ENCODE peak calls at places on chromosomes 6 and 20, in ten cellular contexts. C is lower lobe of right lung, T is uterus, E is GM23338, V is tibial artery, M is lower leg skin, H is sigmoid colon, P is AG10803, U is fibroblast of mammary gland, A is heart right ventricle. R is an unnamed sample.

GRCh38 chr6:105688573-105688972 is 285.7 kb upstream of the PREP start:
- DNase-seq in A (no peak), U (no peak), T (no peak), P (no peak), M (no peak), H (no peak), E (no peak), V (no peak), C (no peak), R (no peak)

GRCh38 chr6:25068866-25069265 is 133.1 kb upstream of the RIPOR2 start:
- DNase-seq in A (no peak), M (no peak), V (no peak), H (no peak), P (no peak), E (no peak), C (no peak), T (no peak), U (no peak), R (no peak)

GRCh38 chr6:26743157-26743821 is 83.7 kb upstream of the ZNF322 start:
- DNase-seq in V (no peak), E (peak), P (peak), U (peak), C (no peak), M (no peak), T (no peak), A (no peak), H (no peak), R (peak)

GRCh38 chr6:34773906-34774305 is 16.6 kb downstream of the SNRPC start:
- DNase-seq in H (no peak), U (no peak), M (no peak), A (no peak), E (no peak), C (no peak), V (no peak), P (no peak), T (no peak), R (no peak)

GRCh38 chr6:26053929-26054658 is 33.1 kb upstream of the HFE start:
- DNase-seq in H (no peak), E (no peak), V (no peak), M (no peak), U (peak), P (peak), T (no peak), A (no peak), C (no peak), R (no peak)

GRCh38 chr6:138559153-138559552 is 59.9 kb upstream of the NHSL1 start:
- DNase-seq in E (no peak), U (no peak), M (no peak), A (no peak), T (no peak), P (no peak), H (no peak), C (no peak), V (no peak), R (no peak)

GRCh38 chr20:58645277-58645968 is 5.7 kb upstream of the STX16 start:
- DNase-seq in T (no peak), H (peak), E (no peak), C (no peak), U (peak), M (no peak), V (no peak), P (peak), A (no peak), R (peak)

GRCh38 chr20:41888434-41888833 is 270.3 kb upstream of the CHD6 start:
- DNase-seq in V (no peak), C (no peak), M (no peak), T (no peak), H (no peak), A (no peak), E (no peak), P (no peak), U (no peak), R (no peak)

GRCh38 chr6:161117942-161118341 is 126.4 kb downstream of the MAP3K4 start:
- DNase-seq in T (no peak), P (no peak), E (no peak), M (no peak), H (no peak), A (no peak), V (no peak), C (no peak), U (no peak), R (no peak)

GRCh38 chr6:1263039-1263849 is 48.7 kb upstream of the FOXQ1 start:
- DNase-seq in U (no peak), T (no peak), C (peak), A (no peak), H (no peak), M (no peak), E (peak), V (no peak), P (peak), R (no peak)

GRCh38 chr6:98834060-98835031 is at the start of gene POU3F2:
- DNase-seq in M (no peak), U (peak), V (peak), A (peak), C (peak), H (peak), P (peak), E (peak), T (peak), R (peak)

GRCh38 chr6:112443666-112444065 is 96.5 kb downstream of the RFPL4B start:
- DNase-seq in H (peak), U (peak), E (no peak), V (peak), A (peak), P (peak), M (peak), C (no peak), T (peak), R (peak)

GRCh38 chr20:34570859-34571306 is 12.4 kb downstream of the MAP1LC3A start:
- DNase-seq in E (no peak), M (no peak), C (no peak), H (no peak), U (peak), A (no peak), V (peak), T (no peak), P (peak), R (peak)

GRCh38 chr20:2108987-2109386 is 7.4 kb downstream of the STK35 start:
- DNase-seq in E (no peak), U (peak), M (no peak), A (no peak), C (no peak), V (peak), P (peak), T (no peak), H (no peak), R (peak)

GRCh38 chr6:79186564-79186963 is 47.9 kb downstream of the HMGN3 start:
- DNase-seq in H (no peak), M (no peak), P (no peak), V (no peak), A (no peak), C (no peak), E (no peak), U (no peak), T (no peak), R (no peak)

GRCh38 chr6:112180095-112180820 is 74.1 kb downstream of the LAMA4 start:
- DNase-seq in C (no peak), V (no peak), H (peak), E (peak), M (peak), T (no peak), U (peak), P (peak), A (no peak), R (peak)

GRCh38 chr6:153405926-153406325 is 274.8 kb upstream of the RGS17 start:
- DNase-seq in U (no peak), P (no peak), E (peak), T (no peak), V (no peak), H (no peak), M (no peak), A (no peak), C (no peak), R (no peak)

GRCh38 chr20:21464916-21465315 is 48.9 kb downstream of the NKX2-2 start:
- DNase-seq in P (no peak), T (no peak), A (no peak), C (no peak), E (no peak), V (no peak), U (no peak), M (no peak), H (no peak), R (no peak)

GRCh38 chr20:18943542-18943941 is 130.0 kb downstream of the SCP2D1 start:
- DNase-seq in M (no peak), E (no peak), C (no peak), P (no peak), T (no peak), U (no peak), H (no peak), V (peak), A (no peak), R (no peak)

GRCh38 chr6:130033999-130034814 is 15.8 kb downstream of the L3MBTL3 start:
- DNase-seq in H (no peak), E (no peak), V (no peak), C (no peak), A (no peak), P (peak), T (peak), M (no peak), U (peak), R (peak)

GRCh38 chr20:59783020-59784010 is 150.1 kb downstream of the SYCP2 start:
- DNase-seq in E (peak), C (no peak), U (peak), M (peak), T (peak), V (peak), P (peak), A (peak), H (no peak), R (peak)

GRCh38 chr20:44598413-44599290 is 16.3 kb downstream of the PKIG start:
- DNase-seq in U (no peak), C (no peak), M (no peak), V (no peak), E (no peak), H (no peak), A (peak), T (no peak), P (peak), R (peak)

GRCh38 chr6:151765444-151765886 is 42.0 kb upstream of the ESR1 start:
- DNase-seq in C (no peak), T (peak), M (peak), A (no peak), P (peak), U (peak), V (no peak), H (no peak), E (peak), R (peak)

GRCh38 chr20:19918965-19919329 is 98.2 kb upstream of the NAA20 start:
- DNase-seq in U (no peak), H (no peak), C (no peak), E (no peak), V (no peak), M (no peak), A (no peak), T (no peak), P (peak), R (no peak)

GRCh38 chr20:4507288-4507719 is 214.4 kb upstream of the PRND start:
- DNase-seq in T (no peak), M (no peak), H (no peak), V (no peak), P (peak), C (no peak), A (no peak), U (peak), E (no peak), R (peak)

GRCh38 chr20:49668181-49668877 is 45.3 kb downstream of the B4GALT5 start:
- DNase-seq in P (no peak), V (no peak), E (no peak), T (no peak), M (no peak), H (no peak), C (peak), A (peak), U (no peak), R (no peak)

GRCh38 chr6:153043719-153044118 is 41.2 kb upstream of the MTRF1L start:
- DNase-seq in H (no peak), U (no peak), C (no peak), A (no peak), M (no peak), P (no peak), T (no peak), V (no peak), E (peak), R (no peak)

GRCh38 chr6:28724395-28724794 is 198.7 kb downstream of the GPX5 start:
- DNase-seq in A (no peak), P (no peak), E (no peak), C (no peak), M (no peak), U (no peak), T (no peak), V (no peak), H (no peak), R (no peak)

GRCh38 chr6:129575378-129576118 is 134.4 kb downstream of the ARHGAP18 start:
- DNase-seq in C (no peak), A (no peak), U (peak), V (no peak), E (peak), P (peak), H (no peak), T (no peak), M (peak), R (peak)

GRCh38 chr20:48807586-48808381 is 20.0 kb downstream of the PREX1 start:
- DNase-seq in A (peak), H (no peak), P (no peak), V (no peak), U (no peak), T (no peak), C (no peak), M (no peak), E (no peak), R (peak)

GRCh38 chr20:1313236-1313964 is 15.5 kb downstream of the SDCBP2 start:
- DNase-seq in C (peak), E (peak), P (peak), M (peak), T (peak), U (peak), V (peak), A (peak), H (peak), R (peak)

GRCh38 chr6:119495230-119495683 is 145.7 kb upstream of the MAN1A1 start:
- DNase-seq in M (no peak), C (no peak), V (no peak), H (peak), U (no peak), P (no peak), E (no peak), A (peak), T (no peak), R (no peak)

GRCh38 chr20:7375905-7376304 is 564.4 kb downstream of the HAO1 start:
- DNase-seq in C (no peak), V (no peak), H (no peak), P (no peak), E (peak), U (peak), T (no peak), M (no peak), A (no peak), R (peak)

GRCh38 chr6:53179961-53180651 is 31.5 kb upstream of the GCM1 start:
- DNase-seq in U (peak), A (peak), E (no peak), H (no peak), V (peak), T (no peak), P (no peak), M (peak), C (peak), R (peak)

GRCh38 chr6:25250878-25251277 is 28.3 kb upstream of the CARMIL1 start:
- DNase-seq in C (no peak), P (peak), A (no peak), U (peak), V (no peak), T (no peak), H (no peak), M (no peak), E (no peak), R (no peak)

GRCh38 chr20:17611290-17611539 is 41.3 kb downstream of the DSTN start:
- DNase-seq in C (no peak), A (no peak), P (no peak), H (no peak), T (no peak), M (no peak), U (no peak), E (no peak), V (peak), R (no peak)

GRCh38 chr20:3740600-3741301 is 8.3 kb downstream of the HSPA12B start:
- DNase-seq in V (no peak), P (no peak), E (no peak), U (no peak), T (no peak), A (no peak), M (no peak), C (no peak), H (peak), R (no peak)

GRCh38 chr6:8337147-8337546 is 98.2 kb downstream of the SLC35B3 start:
- DNase-seq in C (no peak), E (no peak), T (no peak), U (no peak), H (no peak), A (no peak), M (no peak), V (no peak), P (no peak), R (no peak)

DNA sequence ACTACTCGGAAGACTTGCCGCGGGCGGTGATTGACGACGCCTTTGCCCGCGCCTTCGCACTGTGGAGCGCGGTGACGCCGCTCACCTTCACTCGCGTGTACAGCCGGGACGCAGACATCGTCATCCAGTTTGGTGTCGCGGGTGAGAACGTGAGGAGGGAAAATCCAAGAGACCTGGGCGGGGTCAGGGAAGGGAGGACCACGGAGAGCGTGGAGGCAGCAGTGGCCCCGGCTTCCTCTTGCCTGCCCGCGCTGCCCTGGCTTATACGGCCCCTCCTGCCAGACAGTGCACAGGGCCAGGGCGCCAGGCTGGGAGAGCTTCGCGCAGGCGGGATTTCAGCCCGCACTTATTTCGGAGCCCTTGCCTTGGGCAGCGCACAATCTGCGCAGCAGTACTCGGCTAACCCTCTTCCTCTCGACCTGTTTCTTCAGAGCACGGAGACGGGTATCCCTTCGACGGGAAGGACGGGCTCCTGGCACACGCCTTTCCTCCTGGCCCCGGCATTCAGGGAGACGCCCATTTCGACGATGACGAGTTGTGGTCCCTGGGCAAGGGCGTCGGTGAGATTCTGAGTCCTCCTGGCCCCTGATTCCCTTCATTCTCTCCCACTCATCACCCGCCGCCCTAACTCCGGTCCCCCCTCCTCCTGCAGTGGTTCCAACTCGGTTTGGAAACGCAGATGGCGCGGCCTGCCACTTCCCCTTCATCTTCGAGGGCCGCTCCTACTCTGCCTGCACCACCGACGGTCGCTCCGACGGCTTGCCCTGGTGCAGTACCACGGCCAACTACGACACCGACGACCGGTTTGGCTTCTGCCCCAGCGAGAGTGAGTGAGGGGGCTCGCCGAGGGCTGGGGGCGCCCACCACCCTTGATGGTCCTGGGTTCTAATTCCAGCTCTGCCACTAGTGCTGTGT is 2.0 kb downstream of the MMP9 start:
- DNase-seq in E (no peak), V (no peak), U (no peak), M (no peak), C (peak), H (no peak), A (no peak), T (no peak), P (no peak), R (no peak)
- H3K4me3 ChIP-seq in E (peak), V (no peak), U (no peak), M (no peak), C (peak), H (no peak), A (peak), T (no peak), P (no peak), R (no peak)

GRCh38 chr6:157221049-157221816 is 102.1 kb downstream of the TMEM242 start:
- DNase-seq in P (peak), M (peak), V (peak), C (peak), A (peak), U (peak), T (peak), E (peak), H (peak), R (peak)
- TF ChIP-seq CTCF in P (peak), M (no peak), V (no peak), C (peak), A (peak), U (peak), T (peak), E (no peak), H (peak), R (peak)

DNA sequence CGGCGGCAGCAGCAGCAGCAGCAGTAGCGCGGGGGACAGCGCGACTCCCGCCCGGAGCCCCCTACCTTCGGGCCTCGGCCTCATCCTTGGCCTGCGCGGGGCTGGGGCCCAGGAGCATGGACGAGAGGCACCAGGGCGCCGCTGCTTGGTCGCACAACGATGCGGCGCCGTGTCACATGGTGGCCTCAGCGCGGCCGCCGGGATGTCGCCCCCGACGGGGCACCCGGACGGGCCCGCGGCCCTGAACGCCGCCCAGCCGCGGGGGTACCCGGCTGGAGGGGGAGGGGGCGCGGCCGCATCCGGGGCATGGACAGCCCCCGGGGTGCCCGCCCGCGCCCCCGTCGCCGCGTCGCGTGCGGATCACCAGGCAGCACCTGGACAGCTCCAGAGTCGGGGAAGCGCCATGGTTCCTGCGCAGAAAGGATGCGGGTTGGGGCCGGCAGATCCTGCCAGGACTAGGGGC is 57.1 kb downstream of the CDH22 start:
- DNase-seq in T (no peak), U (no peak), E (peak), H (no peak), M (no peak), P (no peak), V (no peak), A (no peak), C (no peak), R (no peak)
- H3K4me3 ChIP-seq in T (no peak), U (no peak), E (peak), H (no peak), M (no peak), P (no peak), V (no peak), A (no peak), C (no peak), R (no peak)

GRCh38 chr6:126145386-126145785 is 159.0 kb downstream of the TRMT11 start:
- DNase-seq in M (no peak), C (no peak), V (no peak), E (no peak), H (no peak), P (no peak), A (no peak), T (no peak), U (no peak), R (no peak)
- TF ChIP-seq CTCF in M (no peak), C (no peak), V (no peak), E (no peak), H (no peak), P (no peak), A (no peak), T (no peak), U (no peak), R (no peak)

DNA sequence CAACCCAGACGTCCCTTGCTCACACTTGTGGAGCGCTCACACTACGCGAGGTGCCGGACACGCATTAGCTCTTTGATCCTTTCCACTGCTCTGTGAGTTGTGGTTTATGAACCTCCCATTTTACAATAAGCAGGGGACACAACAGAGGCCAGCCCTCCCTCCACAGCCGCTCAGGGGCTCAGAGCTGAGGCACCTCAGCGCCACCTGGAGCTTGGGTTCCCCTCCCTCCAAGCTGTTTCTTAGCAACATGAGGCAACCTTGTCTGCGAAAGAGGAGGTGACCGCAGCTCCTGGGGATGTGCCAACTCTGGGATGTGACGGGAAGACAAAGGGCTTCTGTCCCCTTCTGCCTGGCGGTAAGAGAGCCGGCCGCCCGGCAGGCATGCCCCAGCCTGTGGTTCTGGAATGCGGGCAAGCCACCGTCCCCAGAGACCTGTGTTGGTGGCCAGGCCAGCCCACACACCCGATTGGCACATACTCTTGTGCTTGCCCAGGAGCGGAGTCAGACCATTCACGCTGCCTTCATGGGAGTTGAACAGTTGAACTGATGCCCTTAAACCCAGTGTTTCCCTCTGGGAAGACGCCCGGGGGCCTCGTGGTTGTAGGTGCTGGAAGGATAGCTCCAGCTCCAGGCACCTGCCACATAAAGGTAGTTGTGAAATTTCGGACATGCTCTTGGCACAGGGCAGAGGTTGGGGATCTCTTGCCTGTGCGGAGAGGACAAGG is 44.5 kb downstream of the RBM38 start:
- DNase-seq in E (peak), U (no peak), A (peak), V (peak), H (peak), P (peak), C (peak), M (peak), T (no peak), R (no peak)
- H3K4me3 ChIP-seq in E (no peak), U (no peak), A (no peak), V (no peak), H (no peak), P (no peak), C (no peak), M (no peak), T (no peak), R (no peak)

R was measured in fibroblast of pulmonary artery.